ENCODE peak calls at places on chromosomes 3 and 15, in nine cellular contexts. D is CD8-positive, alpha-beta T cell; T is fibroblast of the aortic adventitia; M is AG04450; H is HFF-Myc; W is endodermal cell; E is CD4-positive, CD25-positive, alpha-beta regulatory T cell; X is PC-3; A is GM23248. Q is an unnamed sample.

GRCh38 chr3:194421-194820 is 2.1 kb upstream of the CHL1 start:
- DNase-seq in D (no peak), T (no peak), M (no peak), H (no peak), W (peak), E (no peak), X (no peak), A (no peak), Q (no peak)

GRCh38 chr15:48888209-48888608 is 10.3 kb downstream of the EID1 start:
- DNase-seq in D (no peak), T (no peak), M (no peak), H (no peak), W (no peak), E (peak), X (no peak), A (no peak), Q (no peak)

GRCh38 chr15:42593143-42593542 is 17.7 kb downstream of the STARD9 start:
- DNase-seq in D (no peak), T (peak), M (no peak), H (no peak), W (no peak), E (no peak), X (no peak), A (peak), Q (no peak)

GRCh38 chr15:35115155-35115725 is 30.1 kb upstream of the NANOGP8 start:
- DNase-seq in D (no peak), T (no peak), M (no peak), H (peak), W (no peak), E (no peak), X (no peak), A (no peak), Q (peak)

GRCh38 chr3:46953265-46954010 is 23.1 kb downstream of the CCDC12 start:
- DNase-seq in D (no peak), T (no peak), M (no peak), H (no peak), W (no peak), E (no peak), X (no peak), A (no peak), Q (no peak)

GRCh38 chr3:117193390-117193789 is 483.8 kb downstream of the TUSC7 start:
- DNase-seq in D (no peak), T (no peak), M (no peak), H (no peak), W (no peak), E (no peak), X (no peak), A (peak), Q (no peak)

GRCh38 chr3:157074490-157074889 is 85.5 kb downstream of the CCNL1 start:
- DNase-seq in D (no peak), T (no peak), M (no peak), H (no peak), W (no peak), E (no peak), X (no peak), A (no peak), Q (no peak)

GRCh38 chr3:86923071-86923476 is 67.9 kb downstream of the VGLL3 start:
- DNase-seq in D (no peak), T (peak), M (peak), H (no peak), W (no peak), E (no peak), X (peak), A (peak), Q (no peak)

GRCh38 chr3:179706233-179706632 is 53.4 kb downstream of the USP13 start:
- DNase-seq in D (no peak), T (no peak), M (no peak), H (no peak), W (no peak), E (no peak), X (no peak), A (peak), Q (no peak)

GRCh38 chr15:58260911-58261267 is 122.7 kb downstream of the AQP9 start:
- DNase-seq in D (no peak), T (no peak), M (no peak), H (no peak), W (no peak), E (no peak), X (peak), A (peak), Q (no peak)

GRCh38 chr3:80233576-80233975 is 465.8 kb upstream of the ROBO1 start:
- DNase-seq in D (no peak), T (peak), M (no peak), H (no peak), W (no peak), E (no peak), X (peak), A (peak), Q (no peak)

GRCh38 chr3:128698211-128699011 is 27.6 kb upstream of the RAB7A start:
- DNase-seq in D (peak), T (peak), M (no peak), H (no peak), W (peak), E (no peak), X (peak), A (peak), Q (no peak)

GRCh38 chr3:32136703-32137102 is 30.3 kb downstream of the GPD1L start:
- DNase-seq in D (no peak), T (no peak), M (no peak), H (no peak), W (no peak), E (no peak), X (no peak), A (no peak), Q (no peak)

GRCh38 chr3:85821130-85821756 is 862.5 kb downstream of the CADM2 start:
- DNase-seq in D (no peak), T (no peak), M (no peak), H (no peak), W (peak), E (peak), X (peak), A (peak), Q (peak)

GRCh38 chr3:31253782-31254181 is 278.9 kb upstream of the STT3B start:
- DNase-seq in D (no peak), T (no peak), M (no peak), H (no peak), W (no peak), E (peak), X (no peak), A (no peak), Q (no peak)

GRCh38 chr3:182413061-182413460 is 380.2 kb upstream of the ATP11B start:
- DNase-seq in D (no peak), T (no peak), M (no peak), H (no peak), W (no peak), E (no peak), X (no peak), A (no peak), Q (no peak)

GRCh38 chr3:26636328-26636727 is 13.8 kb downstream of the LRRC3B start:
- DNase-seq in D (no peak), T (no peak), M (no peak), H (no peak), W (no peak), E (no peak), X (no peak), A (no peak), Q (no peak)

GRCh38 chr3:100518983-100519382 is 26.6 kb downstream of the TMEM45A start:
- DNase-seq in D (no peak), T (peak), M (no peak), H (no peak), W (no peak), E (no peak), X (no peak), A (peak), Q (no peak)

GRCh38 chr3:196081834-196082470 is at the start of gene TFRC:
- DNase-seq in D (peak), T (peak), M (peak), H (peak), W (peak), E (peak), X (peak), A (peak), Q (peak)

GRCh38 chr3:68878962-68879361 is 53.4 kb downstream of the TAFA4 start:
- DNase-seq in D (no peak), T (no peak), M (no peak), H (no peak), W (no peak), E (no peak), X (no peak), A (no peak), Q (no peak)

GRCh38 chr15:69388259-69388658 is 25.9 kb upstream of the KIF23 start:
- DNase-seq in D (no peak), T (peak), M (no peak), H (peak), W (no peak), E (no peak), X (peak), A (peak), Q (no peak)

GRCh38 chr3:45666729-45667440 is 22.3 kb upstream of the SACM1L start:
- DNase-seq in D (no peak), T (peak), M (no peak), H (no peak), W (no peak), E (no peak), X (peak), A (peak), Q (no peak)

GRCh38 chr3:52684184-52684583 is 1.5 kb downstream of the PBRM1 start:
- DNase-seq in D (no peak), T (no peak), M (no peak), H (no peak), W (no peak), E (no peak), X (no peak), A (no peak), Q (no peak)

GRCh38 chr3:53702776-53703175 is 143.4 kb downstream of the CHDH start:
- DNase-seq in D (no peak), T (no peak), M (no peak), H (no peak), W (no peak), E (no peak), X (no peak), A (no peak), Q (no peak)

GRCh38 chr3:179027326-179027900 is 44.2 kb downstream of the ZMAT3 start:
- DNase-seq in D (no peak), T (peak), M (no peak), H (no peak), W (no peak), E (no peak), X (no peak), A (peak), Q (no peak)

GRCh38 chr15:68921926-68922325 is 8.4 kb upstream of the SPESP1 start:
- DNase-seq in D (no peak), T (no peak), M (no peak), H (no peak), W (no peak), E (no peak), X (peak), A (peak), Q (no peak)

GRCh38 chr3:141302364-141303141 is 65.8 kb upstream of the ZBTB38 start:
- DNase-seq in D (no peak), T (peak), M (peak), H (no peak), W (no peak), E (no peak), X (peak), A (peak), Q (peak)

GRCh38 chr3:147269907-147270306 is 136.4 kb downstream of the ZIC4 start:
- DNase-seq in D (no peak), T (no peak), M (no peak), H (no peak), W (peak), E (no peak), X (no peak), A (no peak), Q (no peak)

DNA sequence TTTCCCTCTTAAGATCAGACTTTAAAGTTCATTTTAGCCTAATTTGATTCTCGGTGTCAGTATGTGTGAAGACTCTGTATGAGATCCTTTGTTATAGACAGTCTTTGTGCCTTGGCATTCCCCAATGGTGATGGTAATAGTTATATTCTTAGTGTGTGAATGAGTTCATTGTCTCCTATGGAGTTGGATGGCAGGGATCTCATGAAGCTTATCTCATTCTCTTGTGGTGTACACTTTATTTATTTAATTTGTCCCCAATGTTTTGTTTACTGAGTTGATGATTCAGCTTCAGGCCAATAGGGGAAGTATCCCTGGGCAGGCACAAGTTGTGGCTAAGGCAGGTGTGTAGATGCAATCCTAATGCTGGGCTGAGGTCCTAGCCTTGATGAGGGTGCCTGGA is 222.0 kb upstream of the DPPA4 start:
- DNase-seq in D (no peak), T (no peak), M (no peak), H (no peak), W (no peak), E (no peak), X (peak), A (no peak), Q (no peak)
- H3K4me3 ChIP-seq in D (no peak), T (no peak), M (no peak), H (no peak), W (no peak), E (no peak), X (no peak), A (no peak), Q (no peak)

GRCh38 chr15:43776101-43776717 is 557 bp downstream of the ELL3 start:
- DNase-seq in D (no peak), T (no peak), M (no peak), H (no peak), W (peak), E (no peak), X (peak), A (no peak), Q (no peak)
- H3K4me3 ChIP-seq in D (peak), T (peak), M (peak), H (peak), W (peak), E (no peak), X (peak), A (peak), Q (peak)

GRCh38 chr15:71414778-71415177 is 299.5 kb downstream of the THSD4 start:
- DNase-seq in D (no peak), T (no peak), M (no peak), H (no peak), W (no peak), E (no peak), X (peak), A (no peak), Q (no peak)

GRCh38 chr15:71413419-71413818 is 298.1 kb downstream of the THSD4 start:
- DNase-seq in D (no peak), T (no peak), M (no peak), H (no peak), W (no peak), E (no peak), X (no peak), A (no peak), Q (no peak)

GRCh38 chr15:71411538-71412482 is 296.5 kb downstream of the THSD4 start:
- DNase-seq in D (no peak), T (peak), M (no peak), H (no peak), W (no peak), E (no peak), X (peak), A (no peak), Q (peak)

GRCh38 chr15:71409541-71409940 is 294.3 kb downstream of the THSD4 start:
- DNase-seq in D (no peak), T (no peak), M (no peak), H (no peak), W (no peak), E (no peak), X (no peak), A (no peak), Q (no peak)

DNA sequence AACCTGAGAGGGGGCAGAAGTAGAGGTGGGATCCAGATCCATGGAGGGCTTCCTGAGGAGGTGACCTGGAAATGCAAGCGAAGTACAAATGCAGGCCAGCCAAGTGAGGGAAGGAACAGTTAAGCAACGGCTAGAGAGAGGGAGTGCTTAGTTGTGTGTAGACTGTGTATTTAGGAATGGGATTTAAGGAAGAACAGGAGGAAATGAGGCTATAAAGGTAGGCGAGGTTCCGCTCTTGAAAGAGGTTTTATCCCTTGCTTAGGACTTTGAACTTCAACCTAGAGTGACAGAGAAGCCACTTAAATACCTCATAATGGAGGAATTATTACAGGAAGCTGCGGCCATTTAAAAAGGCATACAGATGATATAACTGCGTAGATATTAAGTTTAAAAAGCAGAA is 295.1 kb downstream of the THSD4 start:
- DNase-seq in D (no peak), T (no peak), M (no peak), H (no peak), W (no peak), E (no peak), X (no peak), A (no peak), Q (no peak)
- H3K4me3 ChIP-seq in D (no peak), T (no peak), M (no peak), H (no peak), W (no peak), E (no peak), X (no peak), A (no peak), Q (no peak)

GRCh38 chr3:120909602-120909878 is 1.5 kb downstream of the STXBP5L start:
- DNase-seq in D (no peak), T (no peak), M (no peak), H (no peak), W (peak), E (peak), X (no peak), A (no peak), Q (no peak)

GRCh38 chr3:120907659-120908029 is 361 bp upstream of the STXBP5L start:
- DNase-seq in D (no peak), T (no peak), M (no peak), H (no peak), W (no peak), E (no peak), X (no peak), A (no peak), Q (no peak)

GRCh38 chr3:120908030-120908802 is at the start of gene STXBP5L:
- DNase-seq in D (peak), T (peak), M (no peak), H (peak), W (peak), E (peak), X (peak), A (peak), Q (peak)

GRCh38 chr3:120908803-120909601 is 997 bp downstream of the STXBP5L start:
- DNase-seq in D (no peak), T (peak), M (no peak), H (no peak), W (no peak), E (no peak), X (no peak), A (peak), Q (no peak)
- H3K4me3 ChIP-seq in D (peak), T (peak), M (peak), H (no peak), W (peak), E (no peak), X (peak), A (peak), Q (peak)

GRCh38 chr3:172553526-172554252 is 30.5 kb upstream of the TNFSF10 start:
- DNase-seq in D (no peak), T (no peak), M (no peak), H (no peak), W (no peak), E (no peak), X (no peak), A (no peak), Q (no peak)

GRCh38 chr3:172561894-172562664 is 38.8 kb upstream of the TNFSF10 start:
- DNase-seq in D (no peak), T (no peak), M (no peak), H (no peak), W (no peak), E (no peak), X (peak), A (no peak), Q (no peak)

GRCh38 chr3:172560026-172560425 is 36.8 kb upstream of the TNFSF10 start:
- DNase-seq in D (no peak), T (peak), M (no peak), H (no peak), W (no peak), E (no peak), X (peak), A (no peak), Q (no peak)

GRCh38 chr3:172559029-172559428 is 35.8 kb upstream of the TNFSF10 start:
- DNase-seq in D (no peak), T (no peak), M (no peak), H (no peak), W (no peak), E (no peak), X (no peak), A (no peak), Q (no peak)

DNA sequence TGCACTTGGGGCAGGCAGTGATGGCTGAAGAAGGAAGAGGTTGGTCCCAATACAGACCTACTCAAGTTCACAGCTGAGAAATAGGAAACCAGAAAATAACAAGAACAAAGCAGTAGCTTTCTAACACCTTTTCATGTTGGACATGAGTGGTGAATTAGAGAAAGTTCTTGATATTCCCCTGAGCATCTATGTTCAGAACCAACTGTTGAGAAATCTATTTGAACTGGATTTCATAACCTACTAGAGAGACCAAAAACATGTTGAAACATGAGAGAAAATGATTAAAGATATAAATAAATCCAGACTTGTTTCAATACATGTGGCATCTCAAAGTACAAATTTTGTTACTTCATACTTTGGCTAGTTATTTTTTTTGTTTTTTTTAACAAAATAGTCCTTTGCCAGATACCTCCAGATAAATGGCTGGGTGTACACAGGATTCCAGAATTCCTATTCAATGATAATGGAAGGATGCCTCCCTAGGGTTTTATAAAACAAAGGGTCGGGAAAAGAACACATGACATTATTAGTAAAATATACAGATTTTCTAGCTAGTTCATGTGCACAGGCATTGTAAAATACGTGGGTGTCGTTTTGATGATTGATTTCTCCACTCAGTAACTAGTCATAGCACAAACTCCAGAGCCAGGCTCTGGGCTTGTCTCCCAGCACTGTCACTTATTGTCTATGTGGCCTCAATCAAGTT is 34.4 kb upstream of the TNFSF10 start:
- DNase-seq in D (no peak), T (peak), M (no peak), H (no peak), W (no peak), E (no peak), X (no peak), A (peak), Q (no peak)
- H3K4me3 ChIP-seq in D (no peak), T (no peak), M (no peak), H (no peak), W (no peak), E (no peak), X (no peak), A (no peak), Q (no peak)

GRCh38 chr3:123317716-123318115 is 116.0 kb downstream of the SEC22A start:
- DNase-seq in D (no peak), T (no peak), M (no peak), H (no peak), W (no peak), E (no peak), X (no peak), A (no peak), Q (no peak)

GRCh38 chr3:123319760-123320159 is 118.0 kb downstream of the SEC22A start:
- DNase-seq in D (no peak), T (no peak), M (no peak), H (no peak), W (peak), E (no peak), X (no peak), A (no peak), Q (no peak)

GRCh38 chr3:123315271-123315595 is 113.5 kb downstream of the SEC22A start:
- DNase-seq in D (no peak), T (no peak), M (no peak), H (no peak), W (no peak), E (no peak), X (no peak), A (no peak), Q (no peak)

GRCh38 chr3:123320224-123320623 is 118.5 kb downstream of the SEC22A start:
- DNase-seq in D (no peak), T (no peak), M (no peak), H (no peak), W (no peak), E (no peak), X (no peak), A (no peak), Q (no peak)

DNA sequence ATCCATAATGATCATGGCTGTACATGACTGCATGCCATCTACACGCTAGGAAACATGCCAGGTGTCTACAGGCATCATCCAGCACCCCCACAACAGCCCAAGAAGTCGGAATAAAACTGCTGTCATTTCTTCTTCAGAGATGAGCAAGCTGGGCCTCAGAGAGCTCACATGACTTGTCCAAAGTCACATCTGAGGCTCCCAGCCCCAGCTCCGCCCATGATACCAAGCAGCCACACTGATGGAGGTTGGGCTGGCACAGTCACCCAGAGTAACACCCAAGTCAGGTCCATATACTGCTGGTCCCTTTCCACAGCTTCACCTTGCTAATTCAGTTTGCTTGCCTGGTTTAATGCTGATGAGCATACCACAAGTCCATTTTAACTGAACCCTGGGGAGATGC is 116.6 kb downstream of the SEC22A start:
- DNase-seq in D (no peak), T (no peak), M (no peak), H (no peak), W (no peak), E (no peak), X (no peak), A (no peak), Q (no peak)
- H3K4me3 ChIP-seq in D (no peak), T (no peak), M (no peak), H (no peak), W (no peak), E (no peak), X (no peak), A (no peak), Q (no peak)